ENCODE peak calls at places on chromosomes 16 and 17, in four cellular contexts. One of them, this sample, is unnamed.

GRCh38 chr17:70259400-70259799 is 90.1 kb downstream of the KCNJ2 start:
- DNase-seq in neural crest cell: no peak
- DNase-seq in NCI-H1092: no peak
- DNase-seq in NCI-H526: no peak
- DNase-seq in this sample: no peak

GRCh38 chr16:86791287-86792074 is 213.1 kb downstream of the FOXL1 start:
- DNase-seq in NCI-H526: no peak
- DNase-seq in NCI-H1092: no peak
- DNase-seq in neural crest cell: no peak
- DNase-seq in this sample: no peak

GRCh38 chr16:65122974-65123845 is 1.3 kb upstream of the CDH11 start:
- DNase-seq in neural crest cell: peak
- DNase-seq in NCI-H1092: no peak
- DNase-seq in NCI-H526: no peak
- DNase-seq in this sample: peak

GRCh38 chr17:46802831-46803230 is 15.7 kb downstream of the WNT3 start:
- DNase-seq in NCI-H1092: no peak
- DNase-seq in neural crest cell: no peak
- DNase-seq in NCI-H526: no peak
- DNase-seq in this sample: no peak

GRCh38 chr17:35342207-35342744 is 31.1 kb downstream of the SLFN11 start:
- DNase-seq in NCI-H1092: no peak
- DNase-seq in neural crest cell: no peak
- DNase-seq in NCI-H526: no peak
- DNase-seq in this sample: no peak

GRCh38 chr17:61325382-61326073 is 74.1 kb upstream of the TBX2 start:
- DNase-seq in NCI-H526: no peak
- DNase-seq in NCI-H1092: no peak
- DNase-seq in neural crest cell: no peak
- DNase-seq in this sample: no peak

GRCh38 chr17:41586863-41587495 is at the start of gene KRT14:
- DNase-seq in NCI-H1092: no peak
- DNase-seq in NCI-H526: no peak
- DNase-seq in neural crest cell: no peak
- DNase-seq in this sample: no peak

GRCh38 chr16:83051451-83051850 is 424.7 kb downstream of the CDH13 start:
- DNase-seq in NCI-H526: no peak
- DNase-seq in NCI-H1092: no peak
- DNase-seq in neural crest cell: no peak
- DNase-seq in this sample: no peak

GRCh38 chr17:29568331-29569244 is at the start of gene TP53I13:
- DNase-seq in NCI-H1092: peak
- DNase-seq in NCI-H526: peak
- DNase-seq in neural crest cell: peak
- DNase-seq in this sample: peak